ENCODE peak calls at places on chromosomes 5 and 9, in five cellular contexts. K, B, N, S and W are unnamed samples.
A peak's percentile ranks its signal among the peaks of the same experiment; 100 is the strongest.

GRCh38 chr5:38666668-38667498 is 110.4 kb upstream of the LIFR start:
- DNase-seq in K (no peak), B (no peak), N (no peak), S (no peak), W (no peak)

GRCh38 chr5:181138258-181138657 is 7.3 kb upstream of the OR2V1 start:
- DNase-seq in K (no peak), B (no peak), N (no peak), S (no peak), W (no peak)

GRCh38 chr9:92605224-92605623 is 64.7 kb downstream of the IPPK start:
- DNase-seq in K (no peak), B (no peak), N (no peak), S (no peak), W (no peak)

GRCh38 chr5:139763584-139764249 is 31.9 kb upstream of the PSD2 start:
- DNase-seq in K (no peak), B (no peak), N (no peak), S (no peak), W (no peak)

GRCh38 chr9:123954518-123954917 is 24.6 kb upstream of the DENND1A start:
- DNase-seq in K (no peak), B (no peak), N (no peak), S (no peak), W (no peak)

GRCh38 chr5:15774632-15775031 is 274.7 kb downstream of the FBXL7 start:
- DNase-seq in K (no peak), B (no peak), N (no peak), S (no peak), W (no peak)

GRCh38 chr5:161288071-161288470 is 258.5 kb downstream of the GABRB2 start:
- DNase-seq in K (no peak), B (no peak), N (no peak), S (no peak), W (no peak)

GRCh38 chr9:93228453-93228852 is 44.5 kb downstream of the WNK2 start:
- DNase-seq in K (no peak), B (no peak), N (no peak), S (no peak), W (peak; percentile 50)

GRCh38 chr9:117030254-117030768 is 343.2 kb downstream of the TRIM32 start:
- DNase-seq in K (no peak), B (no peak), N (no peak), S (no peak), W (no peak)

GRCh38 chr5:112848116-112848811 is 12.8 kb upstream of the SRP19 start:
- DNase-seq in K (no peak), B (peak; percentile 57), N (no peak), S (no peak), W (no peak)

GRCh38 chr5:42514759-42515158 is 91.5 kb downstream of the GHR start:
- DNase-seq in K (no peak), B (no peak), N (no peak), S (no peak), W (peak; percentile 51)
- TF ChIP-seq CTCF in K (no peak), B (no peak), N (no peak), S (no peak), W (no peak)

GRCh38 chr9:1005043-1005667 is 28.7 kb downstream of the DMRT3 start:
- DNase-seq in K (no peak), B (peak; percentile 11), N (no peak), S (peak; percentile 27), W (peak; percentile 45)

GRCh38 chr9:1013018-1013417 is 36.6 kb downstream of the DMRT3 start:
- DNase-seq in K (no peak), B (no peak), N (no peak), S (no peak), W (no peak)

GRCh38 chr9:1007312-1007711 is 30.9 kb downstream of the DMRT3 start:
- DNase-seq in K (no peak), B (no peak), N (no peak), S (no peak), W (no peak)

GRCh38 chr9:1008256-1008655 is 31.8 kb downstream of the DMRT3 start:
- DNase-seq in K (no peak), B (no peak), N (no peak), S (no peak), W (no peak)

GRCh38 chr9:1009101-1009707 is 32.7 kb downstream of the DMRT3 start:
- DNase-seq in K (peak; percentile 69), B (peak; percentile 57), N (peak; percentile 64), S (peak; percentile 86), W (peak; percentile 89)
- TF ChIP-seq CTCF in K (peak; percentile 96), B (peak; percentile 95), N (peak; percentile 78), S (peak; percentile 97), W (peak; percentile 97)

GRCh38 chr5:131164931-131165727 is at the start of gene HINT1:
- DNase-seq in K (peak; percentile 83), B (peak; percentile 74), N (peak; percentile 93), S (peak; percentile 95), W (peak; percentile 96)
- TF ChIP-seq CTCF in K (no peak), B (no peak), N (no peak), S (no peak), W (peak; percentile 10)

GRCh38 chr5:142654578-142655042 is 31.3 kb downstream of the FGF1 start:
- DNase-seq in K (no peak), B (no peak), N (no peak), S (no peak), W (no peak)
- TF ChIP-seq CTCF in K (no peak), B (no peak), N (no peak), S (no peak), W (no peak)

GRCh38 chr9:121680236-121680635 is 28.8 kb downstream of the DAB2IP start:
- DNase-seq in K (no peak), B (no peak), N (no peak), S (no peak), W (no peak)
- TF ChIP-seq CTCF in K (no peak), B (no peak), N (no peak), S (no peak), W (no peak)